ENCODE peak calls at places on chromosomes 16 and 17, in seven cellular contexts. One of them, this sample, is unnamed.
A peak's percentile ranks its signal among the peaks of the same experiment; 100 is the strongest.

GRCh38 chr16:48291303-48291702 is 44.0 kb upstream of the ABCC11 start:
- DNase-seq in adrenal gland: no peak
- DNase-seq in lung: no peak
- DNase-seq in IMR-90: peak; percentile 39
- DNase-seq in prostate gland: no peak
- DNase-seq in cardiac muscle cell: no peak
- DNase-seq in A673: no peak
- DNase-seq in this sample: no peak

GRCh38 chr17:68807998-68808772 is 147.0 kb downstream of the ABCA8 start:
- DNase-seq in IMR-90: peak; percentile 33
- DNase-seq in adrenal gland: no peak
- DNase-seq in lung: no peak
- DNase-seq in cardiac muscle cell: no peak
- DNase-seq in A673: no peak
- DNase-seq in prostate gland: no peak
- DNase-seq in this sample: no peak

GRCh38 chr17:67730706-67731105 is 13.0 kb downstream of the NOL11 start:
- DNase-seq in A673: no peak
- DNase-seq in lung: no peak
- DNase-seq in cardiac muscle cell: no peak
- DNase-seq in prostate gland: no peak
- DNase-seq in adrenal gland: no peak
- DNase-seq in IMR-90: no peak
- DNase-seq in this sample: no peak

GRCh38 chr16:2439598-2439997 is 10.4 kb downstream of the CCNF start:
- DNase-seq in IMR-90: no peak
- DNase-seq in prostate gland: no peak
- DNase-seq in lung: no peak
- DNase-seq in A673: no peak
- DNase-seq in adrenal gland: no peak
- DNase-seq in cardiac muscle cell: no peak
- DNase-seq in this sample: peak; percentile 3

GRCh38 chr17:15941781-15942180 is 3.1 kb upstream of the ADORA2B start:
- DNase-seq in adrenal gland: no peak
- DNase-seq in A673: no peak
- DNase-seq in cardiac muscle cell: no peak
- DNase-seq in IMR-90: no peak
- DNase-seq in lung: no peak
- DNase-seq in prostate gland: no peak
- DNase-seq in this sample: no peak

GRCh38 chr16:78122774-78123315 is 23.4 kb downstream of the WWOX start:
- DNase-seq in cardiac muscle cell: peak; percentile 54
- DNase-seq in A673: peak; percentile 81
- DNase-seq in adrenal gland: no peak
- DNase-seq in prostate gland: peak; percentile 75
- DNase-seq in lung: no peak
- DNase-seq in IMR-90: peak; percentile 53
- DNase-seq in this sample: no peak

GRCh38 chr16:69601250-69601649 is 35.5 kb downstream of the NFAT5 start:
- DNase-seq in cardiac muscle cell: no peak
- DNase-seq in prostate gland: no peak
- DNase-seq in IMR-90: no peak
- DNase-seq in A673: no peak
- DNase-seq in adrenal gland: no peak
- DNase-seq in lung: no peak
- DNase-seq in this sample: no peak

GRCh38 chr16:73872856-73873255 is 423.8 kb upstream of the PSMD7 start:
- DNase-seq in prostate gland: no peak
- DNase-seq in IMR-90: no peak
- DNase-seq in lung: no peak
- DNase-seq in A673: no peak
- DNase-seq in cardiac muscle cell: no peak
- DNase-seq in adrenal gland: no peak
- DNase-seq in this sample: no peak

GRCh38 chr17:40071720-40072480 is 9.1 kb downstream of the THRA start:
- DNase-seq in prostate gland: peak; percentile 88
- DNase-seq in adrenal gland: peak; percentile 95
- DNase-seq in A673: peak; percentile 61
- DNase-seq in lung: peak; percentile 84
- DNase-seq in cardiac muscle cell: peak; percentile 29
- DNase-seq in IMR-90: no peak
- DNase-seq in this sample: no peak

GRCh38 chr17:1647802-1648581 is 1.7 kb downstream of the RILP start:
- DNase-seq in A673: peak; percentile 33
- DNase-seq in lung: peak; percentile 75
- DNase-seq in prostate gland: peak; percentile 32
- DNase-seq in cardiac muscle cell: peak; percentile 49
- DNase-seq in IMR-90: no peak
- DNase-seq in adrenal gland: peak; percentile 85
- DNase-seq in this sample: no peak

GRCh38 chr17:36851230-36851629 is 86.0 kb upstream of the LHX1 start:
- DNase-seq in IMR-90: peak; percentile 45
- DNase-seq in prostate gland: no peak
- DNase-seq in cardiac muscle cell: no peak
- DNase-seq in adrenal gland: no peak
- DNase-seq in A673: no peak
- DNase-seq in lung: no peak
- DNase-seq in this sample: no peak

GRCh38 chr17:78781339-78782304 is at the start of gene CYTH1:
- DNase-seq in lung: peak; percentile 57
- DNase-seq in cardiac muscle cell: peak; percentile 60
- DNase-seq in adrenal gland: no peak
- DNase-seq in prostate gland: no peak
- DNase-seq in A673: peak; percentile 63
- DNase-seq in IMR-90: no peak
- DNase-seq in this sample: peak; percentile 52

GRCh38 chr16:9102943-9103342 is 11.5 kb downstream of the HAPSTR1 start:
- DNase-seq in adrenal gland: no peak
- DNase-seq in prostate gland: no peak
- DNase-seq in A673: no peak
- DNase-seq in IMR-90: no peak
- DNase-seq in lung: peak; percentile 6
- DNase-seq in cardiac muscle cell: no peak
- DNase-seq in this sample: no peak

GRCh38 chr16:9103546-9103945 is 12.1 kb downstream of the HAPSTR1 start:
- DNase-seq in lung: peak; percentile 25
- DNase-seq in IMR-90: no peak
- DNase-seq in A673: no peak
- DNase-seq in adrenal gland: no peak
- DNase-seq in cardiac muscle cell: no peak
- DNase-seq in prostate gland: no peak
- DNase-seq in this sample: no peak

GRCh38 chr16:9109255-9109654 is 17.8 kb downstream of the HAPSTR1 start:
- DNase-seq in prostate gland: no peak
- DNase-seq in lung: peak; percentile 10
- DNase-seq in A673: no peak
- DNase-seq in adrenal gland: no peak
- DNase-seq in IMR-90: no peak
- DNase-seq in cardiac muscle cell: no peak
- DNase-seq in this sample: no peak

GRCh38 chr16:9105189-9105588 is 13.7 kb downstream of the HAPSTR1 start:
- DNase-seq in A673: no peak
- DNase-seq in adrenal gland: no peak
- DNase-seq in IMR-90: no peak
- DNase-seq in cardiac muscle cell: no peak
- DNase-seq in prostate gland: no peak
- DNase-seq in lung: no peak
- DNase-seq in this sample: no peak

DNA sequence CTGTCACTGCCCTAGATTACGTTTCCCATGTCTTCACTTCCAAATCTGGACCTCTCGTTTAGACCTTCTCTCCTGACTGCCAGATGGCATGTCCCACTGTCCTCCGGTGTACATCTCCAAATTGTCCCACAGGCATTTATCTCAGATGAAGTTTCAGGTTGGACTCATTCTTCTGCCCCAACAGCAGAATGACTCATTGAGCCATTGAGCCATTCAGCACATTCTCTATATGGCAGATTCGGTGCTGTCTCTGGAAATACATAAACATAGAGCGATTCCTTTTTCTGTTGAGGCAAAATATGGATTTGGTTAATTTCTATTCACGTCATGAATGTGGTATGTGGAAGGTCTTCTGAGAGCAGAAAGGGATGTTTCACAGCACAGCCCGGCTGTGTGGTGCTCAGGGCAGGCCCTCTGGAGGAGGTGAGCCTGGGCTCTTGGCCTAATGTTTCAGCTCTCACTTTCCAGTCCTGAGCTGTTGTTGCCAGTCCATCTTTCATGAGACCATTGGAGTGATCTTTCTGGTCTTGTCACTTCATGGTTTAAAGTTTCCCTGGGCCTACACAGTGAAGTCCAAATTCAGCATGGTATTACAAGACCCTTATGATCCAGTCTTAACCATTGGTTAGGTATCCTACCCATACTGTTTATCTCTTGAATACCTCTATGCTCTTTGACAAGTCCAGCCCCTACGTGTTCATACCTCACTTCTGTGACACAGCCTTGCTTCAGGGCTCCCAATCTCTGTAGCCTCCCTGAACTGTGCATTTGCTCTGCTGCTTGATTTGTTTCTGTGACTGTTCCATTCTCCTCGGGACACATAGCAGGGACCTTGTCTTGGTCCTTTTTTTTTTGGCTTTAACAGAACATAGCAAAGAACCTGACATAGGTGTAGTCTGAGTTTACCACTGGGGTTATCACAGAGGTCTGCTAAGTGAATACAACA is 15.9 kb downstream of the HAPSTR1 start:
- DNase-seq in A673: no peak
- DNase-seq in prostate gland: no peak
- DNase-seq in adrenal gland: no peak
- DNase-seq in cardiac muscle cell: no peak
- DNase-seq in IMR-90: peak; percentile 86
- DNase-seq in lung: peak; percentile 11
- DNase-seq in this sample: no peak
- H3K4me1 ChIP-seq in A673: peaks cover 34% of the 10 kb centered on the region
- H3K4me1 ChIP-seq in prostate gland: no peaks in the 10 kb centered on the region
- H3K4me1 ChIP-seq in adrenal gland: peaks cover 36% of the 10 kb centered on the region
- H3K4me1 ChIP-seq in cardiac muscle cell: peaks cover 22% of the 10 kb centered on the region
- H3K4me1 ChIP-seq in IMR-90: peaks cover 31% of the 10 kb centered on the region
- H3K4me1 ChIP-seq in lung: peaks cover 24% of the 10 kb centered on the region
- H3K4me1 ChIP-seq in this sample: peaks cover 96% of the 10 kb centered on the region

GRCh38 chr16:11692651-11693050 is 24.4 kb downstream of the SNN start:
- DNase-seq in A673: no peak
- DNase-seq in cardiac muscle cell: no peak
- DNase-seq in lung: no peak
- DNase-seq in adrenal gland: peak; percentile 46
- DNase-seq in IMR-90: no peak
- DNase-seq in prostate gland: no peak
- DNase-seq in this sample: no peak

GRCh38 chr16:11692171-11692570 is 23.9 kb downstream of the SNN start:
- DNase-seq in adrenal gland: no peak
- DNase-seq in cardiac muscle cell: no peak
- DNase-seq in A673: no peak
- DNase-seq in IMR-90: no peak
- DNase-seq in lung: no peak
- DNase-seq in prostate gland: no peak
- DNase-seq in this sample: no peak

GRCh38 chr16:11689031-11689840 is 21.0 kb downstream of the SNN start:
- DNase-seq in IMR-90: no peak
- DNase-seq in A673: no peak
- DNase-seq in prostate gland: no peak
- DNase-seq in adrenal gland: no peak
- DNase-seq in cardiac muscle cell: no peak
- DNase-seq in lung: no peak
- DNase-seq in this sample: no peak

GRCh38 chr16:11691235-11691634 is 23.0 kb downstream of the SNN start:
- DNase-seq in adrenal gland: no peak
- DNase-seq in cardiac muscle cell: no peak
- DNase-seq in prostate gland: no peak
- DNase-seq in lung: no peak
- DNase-seq in IMR-90: no peak
- DNase-seq in A673: no peak
- DNase-seq in this sample: no peak

GRCh38 chr16:11691771-11692170 is 23.5 kb downstream of the SNN start:
- DNase-seq in IMR-90: no peak
- DNase-seq in A673: no peak
- DNase-seq in cardiac muscle cell: no peak
- DNase-seq in lung: no peak
- DNase-seq in prostate gland: no peak
- DNase-seq in adrenal gland: peak; percentile 49
- DNase-seq in this sample: no peak
- H3K36me3 ChIP-seq in IMR-90: peaks cover 41% of the 10 kb centered on the region
- H3K36me3 ChIP-seq in A673: peaks cover 32% of the 10 kb centered on the region
- H3K36me3 ChIP-seq in cardiac muscle cell: peaks cover 49% of the 10 kb centered on the region
- H3K36me3 ChIP-seq in lung: peaks cover 40% of the 10 kb centered on the region
- H3K36me3 ChIP-seq in prostate gland: peaks cover 11% of the 10 kb centered on the region
- H3K36me3 ChIP-seq in adrenal gland: peaks cover 59% of the 10 kb centered on the region
- H3K36me3 ChIP-seq in this sample: peaks cover 36% of the 10 kb centered on the region

DNA sequence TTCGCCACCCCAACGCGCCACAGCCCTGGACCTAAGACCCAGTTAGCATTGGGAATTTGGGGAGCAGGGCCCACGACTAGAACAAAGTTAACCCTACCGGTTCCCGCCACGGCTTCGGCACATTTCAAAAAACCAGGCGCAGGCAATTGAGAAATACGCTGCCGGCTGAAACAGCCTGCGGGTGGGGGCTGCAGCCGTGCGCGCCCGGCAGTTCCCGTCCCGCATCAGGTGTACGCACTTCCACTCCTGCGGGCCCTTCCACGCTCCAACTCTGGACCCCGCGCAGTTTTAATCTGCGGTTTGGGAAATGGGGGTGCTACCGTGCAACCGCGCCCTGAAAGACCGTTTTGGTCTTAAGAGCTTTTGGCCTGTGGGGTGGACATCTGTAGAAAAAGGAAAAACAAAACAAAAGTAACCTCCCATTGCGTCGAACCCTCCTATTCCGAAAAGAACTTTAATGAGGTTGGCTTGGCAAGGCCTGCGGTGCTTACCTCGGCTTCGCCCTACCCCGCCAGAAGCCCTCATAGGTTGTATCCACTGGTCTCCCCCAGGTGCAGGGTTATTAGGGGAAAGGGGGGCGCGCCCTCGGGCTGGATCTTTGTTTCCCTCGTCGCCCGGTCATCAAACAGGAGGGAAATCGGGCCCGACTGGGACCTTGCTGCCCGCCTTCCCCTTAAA is 7.1 kb downstream of the IRX5 start:
- DNase-seq in prostate gland: no peak
- DNase-seq in cardiac muscle cell: no peak
- DNase-seq in IMR-90: no peak
- DNase-seq in A673: no peak
- DNase-seq in adrenal gland: no peak
- DNase-seq in lung: no peak
- DNase-seq in this sample: no peak
- H3K4me3 ChIP-seq in prostate gland: peak overlapping the region; percentile 75
- H3K4me3 ChIP-seq in cardiac muscle cell: no peak overlapping the region
- H3K4me3 ChIP-seq in IMR-90: no peak overlapping the region
- H3K4me3 ChIP-seq in A673: no peak overlapping the region
- H3K4me3 ChIP-seq in adrenal gland: no peak overlapping the region
- H3K4me3 ChIP-seq in lung: no peak overlapping the region
- H3K4me3 ChIP-seq in this sample: no peak overlapping the region

GRCh38 chr17:77405867-77406513 is 265.2 kb downstream of the SEC14L1 start:
- DNase-seq in IMR-90: no peak
- DNase-seq in lung: no peak
- DNase-seq in adrenal gland: no peak
- DNase-seq in A673: no peak
- DNase-seq in prostate gland: no peak
- DNase-seq in cardiac muscle cell: no peak
- DNase-seq in this sample: peak; percentile 47
- H3K4me1 ChIP-seq in IMR-90: peaks cover 66% of the 10 kb centered on the region
- H3K4me1 ChIP-seq in lung: peaks cover 39% of the 10 kb centered on the region
- H3K4me1 ChIP-seq in adrenal gland: peaks cover 9% of the 10 kb centered on the region
- H3K4me1 ChIP-seq in A673: peaks cover 9% of the 10 kb centered on the region
- H3K4me1 ChIP-seq in prostate gland: peaks cover 13% of the 10 kb centered on the region
- H3K4me1 ChIP-seq in cardiac muscle cell: peaks cover 14% of the 10 kb centered on the region
- H3K4me1 ChIP-seq in this sample: peaks cover 94% of the 10 kb centered on the region

This sample was measured in CD8-positive, alpha-beta memory T cell.